ENCODE peak calls at places on chromosome 18, in nine cellular contexts. One of them, this sample, is unnamed.
A peak's percentile ranks its signal among the peaks of the same experiment; 100 is the strongest.

GRCh38 chr18:74856967-74857366 is 259.3 kb downstream of the ZNF407 start:
- DNase-seq in colonic mucosa: no peak
- DNase-seq in ovary: no peak
- DNase-seq in HFFc6: no peak
- DNase-seq in CD8-positive, alpha-beta T cell: no peak
- DNase-seq in mesothelial cell of epicardium: no peak
- DNase-seq in endothelial cell: no peak
- DNase-seq in cardiac fibroblast: no peak
- DNase-seq in MM.1S: no peak
- DNase-seq in this sample: no peak

GRCh38 chr18:12038082-12038660 is 55.5 kb upstream of the ANKRD62 start:
- DNase-seq in colonic mucosa: peak; percentile 38
- DNase-seq in ovary: peak; percentile 55
- DNase-seq in HFFc6: no peak
- DNase-seq in CD8-positive, alpha-beta T cell: no peak
- DNase-seq in mesothelial cell of epicardium: peak; percentile 52
- DNase-seq in endothelial cell: no peak
- DNase-seq in cardiac fibroblast: peak; percentile 22
- DNase-seq in MM.1S: no peak
- DNase-seq in this sample: no peak

GRCh38 chr18:47978141-47978540 is 47.7 kb upstream of the SMAD2 start:
- DNase-seq in colonic mucosa: no peak
- DNase-seq in ovary: no peak
- DNase-seq in HFFc6: no peak
- DNase-seq in CD8-positive, alpha-beta T cell: no peak
- DNase-seq in mesothelial cell of epicardium: no peak
- DNase-seq in endothelial cell: no peak
- DNase-seq in cardiac fibroblast: no peak
- DNase-seq in MM.1S: no peak
- DNase-seq in this sample: no peak

GRCh38 chr18:25982961-25983360 is 107.5 kb downstream of the SS18 start:
- DNase-seq in colonic mucosa: no peak
- DNase-seq in ovary: no peak
- DNase-seq in HFFc6: no peak
- DNase-seq in CD8-positive, alpha-beta T cell: no peak
- DNase-seq in mesothelial cell of epicardium: no peak
- DNase-seq in endothelial cell: no peak
- DNase-seq in cardiac fibroblast: no peak
- DNase-seq in MM.1S: peak; percentile 2
- DNase-seq in this sample: no peak

GRCh38 chr18:58541789-58542425 is 87.0 kb downstream of the ALPK2 start:
- DNase-seq in colonic mucosa: no peak
- DNase-seq in ovary: no peak
- DNase-seq in HFFc6: peak; percentile 97
- DNase-seq in CD8-positive, alpha-beta T cell: no peak
- DNase-seq in mesothelial cell of epicardium: no peak
- DNase-seq in endothelial cell: no peak
- DNase-seq in cardiac fibroblast: peak; percentile 97
- DNase-seq in MM.1S: peak; percentile 88
- DNase-seq in this sample: peak; percentile 81

GRCh38 chr18:77178559-77178958 is 46.0 kb upstream of the MBP start:
- DNase-seq in colonic mucosa: no peak
- DNase-seq in ovary: no peak
- DNase-seq in HFFc6: no peak
- DNase-seq in CD8-positive, alpha-beta T cell: no peak
- DNase-seq in mesothelial cell of epicardium: no peak
- DNase-seq in endothelial cell: no peak
- DNase-seq in cardiac fibroblast: peak; percentile 2
- DNase-seq in MM.1S: no peak
- DNase-seq in this sample: no peak

GRCh38 chr18:28823506-28824182 is 646.7 kb upstream of the CDH2 start:
- DNase-seq in colonic mucosa: no peak
- DNase-seq in ovary: no peak
- DNase-seq in HFFc6: no peak
- DNase-seq in CD8-positive, alpha-beta T cell: no peak
- DNase-seq in mesothelial cell of epicardium: no peak
- DNase-seq in endothelial cell: no peak
- DNase-seq in cardiac fibroblast: peak; percentile 40
- DNase-seq in MM.1S: peak; percentile 27
- DNase-seq in this sample: no peak

GRCh38 chr18:58456625-58457024 is 172.3 kb downstream of the ALPK2 start:
- DNase-seq in colonic mucosa: peak; percentile 71
- DNase-seq in ovary: no peak
- DNase-seq in HFFc6: no peak
- DNase-seq in CD8-positive, alpha-beta T cell: no peak
- DNase-seq in mesothelial cell of epicardium: no peak
- DNase-seq in endothelial cell: no peak
- DNase-seq in cardiac fibroblast: no peak
- DNase-seq in MM.1S: no peak
- DNase-seq in this sample: no peak

GRCh38 chr18:11808001-11808855 is 43.0 kb upstream of the CHMP1B start:
- DNase-seq in colonic mucosa: no peak
- DNase-seq in ovary: no peak
- DNase-seq in HFFc6: peak; percentile 44
- DNase-seq in CD8-positive, alpha-beta T cell: no peak
- DNase-seq in mesothelial cell of epicardium: no peak
- DNase-seq in endothelial cell: no peak
- DNase-seq in cardiac fibroblast: peak; percentile 62
- DNase-seq in MM.1S: no peak
- DNase-seq in this sample: no peak

GRCh38 chr18:76589309-76589708 is 94.3 kb upstream of the ZNF516 start:
- DNase-seq in colonic mucosa: no peak
- DNase-seq in ovary: no peak
- DNase-seq in HFFc6: no peak
- DNase-seq in CD8-positive, alpha-beta T cell: no peak
- DNase-seq in mesothelial cell of epicardium: no peak
- DNase-seq in endothelial cell: no peak
- DNase-seq in cardiac fibroblast: no peak
- DNase-seq in MM.1S: no peak
- DNase-seq in this sample: no peak

DNA sequence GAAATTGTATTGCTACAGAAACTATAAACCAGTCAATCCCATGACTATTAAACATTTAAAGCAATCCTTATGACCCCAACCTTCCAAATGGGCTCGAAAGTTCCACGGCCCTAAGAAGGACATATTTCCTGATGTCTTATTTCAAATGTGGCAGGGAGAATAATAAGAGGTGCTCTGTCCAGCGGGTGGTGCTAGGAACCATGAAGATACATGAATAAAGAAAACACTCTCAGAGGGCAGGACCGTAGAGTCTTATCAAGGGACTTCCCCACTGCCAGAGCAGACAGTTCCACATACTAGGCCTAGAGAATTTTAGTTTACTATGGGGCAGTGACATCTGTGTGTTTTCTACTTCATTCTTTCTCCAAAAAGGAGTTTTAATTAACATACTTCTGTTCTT is 187.1 kb upstream of the PIK3C3 start:
- DNase-seq in colonic mucosa: no peak
- DNase-seq in ovary: no peak
- DNase-seq in HFFc6: peak; percentile 60
- DNase-seq in CD8-positive, alpha-beta T cell: no peak
- DNase-seq in mesothelial cell of epicardium: no peak
- DNase-seq in endothelial cell: peak; percentile 9
- DNase-seq in cardiac fibroblast: peak; percentile 65
- DNase-seq in MM.1S: no peak
- DNase-seq in this sample: no peak
- TF ChIP-seq CTCF in colonic mucosa: no peak
- TF ChIP-seq CTCF in ovary: no peak
- TF ChIP-seq CTCF in HFFc6: peak; percentile 64
- TF ChIP-seq CTCF in CD8-positive, alpha-beta T cell: no peak
- TF ChIP-seq CTCF in mesothelial cell of epicardium: no peak
- TF ChIP-seq CTCF in endothelial cell: no peak
- TF ChIP-seq CTCF in cardiac fibroblast: peak; percentile 18
- TF ChIP-seq CTCF in MM.1S: no peak
- TF ChIP-seq CTCF in this sample: peak; percentile 8

GRCh38 chr18:23114911-23115310 is 20.4 kb upstream of the CABLES1 start:
- DNase-seq in colonic mucosa: no peak
- DNase-seq in ovary: no peak
- DNase-seq in HFFc6: no peak
- DNase-seq in CD8-positive, alpha-beta T cell: no peak
- DNase-seq in mesothelial cell of epicardium: no peak
- DNase-seq in endothelial cell: no peak
- DNase-seq in cardiac fibroblast: peak; percentile 66
- DNase-seq in MM.1S: no peak
- DNase-seq in this sample: no peak

GRCh38 chr18:23114171-23114881 is 21.0 kb upstream of the CABLES1 start:
- DNase-seq in colonic mucosa: no peak
- DNase-seq in ovary: no peak
- DNase-seq in HFFc6: no peak
- DNase-seq in CD8-positive, alpha-beta T cell: no peak
- DNase-seq in mesothelial cell of epicardium: no peak
- DNase-seq in endothelial cell: no peak
- DNase-seq in cardiac fibroblast: no peak
- DNase-seq in MM.1S: no peak
- DNase-seq in this sample: no peak

GRCh38 chr18:23113576-23113975 is 21.7 kb upstream of the CABLES1 start:
- DNase-seq in colonic mucosa: no peak
- DNase-seq in ovary: no peak
- DNase-seq in HFFc6: no peak
- DNase-seq in CD8-positive, alpha-beta T cell: no peak
- DNase-seq in mesothelial cell of epicardium: no peak
- DNase-seq in endothelial cell: no peak
- DNase-seq in cardiac fibroblast: no peak
- DNase-seq in MM.1S: no peak
- DNase-seq in this sample: no peak

GRCh38 chr18:23121133-23121532 is 14.2 kb upstream of the CABLES1 start:
- DNase-seq in colonic mucosa: no peak
- DNase-seq in ovary: no peak
- DNase-seq in HFFc6: no peak
- DNase-seq in CD8-positive, alpha-beta T cell: no peak
- DNase-seq in mesothelial cell of epicardium: no peak
- DNase-seq in endothelial cell: no peak
- DNase-seq in cardiac fibroblast: no peak
- DNase-seq in MM.1S: no peak
- DNase-seq in this sample: no peak

DNA sequence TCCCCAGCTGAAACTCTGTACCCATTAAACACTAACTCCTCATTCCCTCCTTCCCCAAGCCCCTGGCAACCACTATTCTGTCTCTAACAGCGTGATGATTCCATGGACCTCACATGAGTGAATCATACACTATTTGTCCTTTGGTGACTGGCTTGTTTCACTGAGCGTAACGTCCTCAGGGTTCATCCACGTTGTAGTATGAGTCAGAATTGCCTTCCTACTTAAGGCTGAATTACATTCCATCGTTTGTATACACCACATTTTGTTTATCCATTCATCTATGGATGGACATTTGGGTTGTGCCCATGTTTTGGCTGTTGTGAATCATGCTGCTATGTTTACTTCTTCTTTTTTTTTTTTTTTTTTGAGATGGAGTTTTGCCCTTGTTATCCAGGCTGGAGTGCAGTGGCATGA is 19.6 kb upstream of the CABLES1 start:
- DNase-seq in colonic mucosa: no peak
- DNase-seq in ovary: no peak
- DNase-seq in HFFc6: peak; percentile 99
- DNase-seq in CD8-positive, alpha-beta T cell: no peak
- DNase-seq in mesothelial cell of epicardium: no peak
- DNase-seq in endothelial cell: no peak
- DNase-seq in cardiac fibroblast: peak; percentile 98
- DNase-seq in MM.1S: no peak
- DNase-seq in this sample: peak; percentile 96
- TF ChIP-seq CTCF in colonic mucosa: no peak
- TF ChIP-seq CTCF in ovary: no peak
- TF ChIP-seq CTCF in HFFc6: no peak
- TF ChIP-seq CTCF in CD8-positive, alpha-beta T cell: no peak
- TF ChIP-seq CTCF in mesothelial cell of epicardium: no peak
- TF ChIP-seq CTCF in endothelial cell: no peak
- TF ChIP-seq CTCF in cardiac fibroblast: no peak
- TF ChIP-seq CTCF in MM.1S: no peak
- TF ChIP-seq CTCF in this sample: no peak

GRCh38 chr18:13524824-13525223 is 201.5 kb downstream of the FAM210A start:
- DNase-seq in colonic mucosa: no peak
- DNase-seq in ovary: no peak
- DNase-seq in HFFc6: no peak
- DNase-seq in CD8-positive, alpha-beta T cell: no peak
- DNase-seq in mesothelial cell of epicardium: no peak
- DNase-seq in endothelial cell: no peak
- DNase-seq in cardiac fibroblast: no peak
- DNase-seq in MM.1S: no peak
- DNase-seq in this sample: no peak

GRCh38 chr18:13524054-13524453 is 202.3 kb downstream of the FAM210A start:
- DNase-seq in colonic mucosa: no peak
- DNase-seq in ovary: no peak
- DNase-seq in HFFc6: no peak
- DNase-seq in CD8-positive, alpha-beta T cell: no peak
- DNase-seq in mesothelial cell of epicardium: no peak
- DNase-seq in endothelial cell: no peak
- DNase-seq in cardiac fibroblast: no peak
- DNase-seq in MM.1S: no peak
- DNase-seq in this sample: no peak

GRCh38 chr18:13520741-13521140 is 205.6 kb downstream of the FAM210A start:
- DNase-seq in colonic mucosa: no peak
- DNase-seq in ovary: no peak
- DNase-seq in HFFc6: no peak
- DNase-seq in CD8-positive, alpha-beta T cell: no peak
- DNase-seq in mesothelial cell of epicardium: no peak
- DNase-seq in endothelial cell: no peak
- DNase-seq in cardiac fibroblast: no peak
- DNase-seq in MM.1S: no peak
- DNase-seq in this sample: no peak

GRCh38 chr18:13521418-13521817 is 204.9 kb downstream of the FAM210A start:
- DNase-seq in colonic mucosa: no peak
- DNase-seq in ovary: no peak
- DNase-seq in HFFc6: no peak
- DNase-seq in CD8-positive, alpha-beta T cell: no peak
- DNase-seq in mesothelial cell of epicardium: no peak
- DNase-seq in endothelial cell: no peak
- DNase-seq in cardiac fibroblast: no peak
- DNase-seq in MM.1S: no peak
- DNase-seq in this sample: no peak

GRCh38 chr18:13522861-13523660 is 203.3 kb downstream of the FAM210A start:
- DNase-seq in colonic mucosa: no peak
- DNase-seq in ovary: no peak
- DNase-seq in HFFc6: no peak
- DNase-seq in CD8-positive, alpha-beta T cell: no peak
- DNase-seq in mesothelial cell of epicardium: no peak
- DNase-seq in endothelial cell: no peak
- DNase-seq in cardiac fibroblast: no peak
- DNase-seq in MM.1S: no peak
- DNase-seq in this sample: no peak
- TF ChIP-seq CTCF in colonic mucosa: no peak
- TF ChIP-seq CTCF in ovary: no peak
- TF ChIP-seq CTCF in HFFc6: no peak
- TF ChIP-seq CTCF in CD8-positive, alpha-beta T cell: no peak
- TF ChIP-seq CTCF in mesothelial cell of epicardium: no peak
- TF ChIP-seq CTCF in endothelial cell: no peak
- TF ChIP-seq CTCF in cardiac fibroblast: no peak
- TF ChIP-seq CTCF in MM.1S: no peak
- TF ChIP-seq CTCF in this sample: no peak

DNA sequence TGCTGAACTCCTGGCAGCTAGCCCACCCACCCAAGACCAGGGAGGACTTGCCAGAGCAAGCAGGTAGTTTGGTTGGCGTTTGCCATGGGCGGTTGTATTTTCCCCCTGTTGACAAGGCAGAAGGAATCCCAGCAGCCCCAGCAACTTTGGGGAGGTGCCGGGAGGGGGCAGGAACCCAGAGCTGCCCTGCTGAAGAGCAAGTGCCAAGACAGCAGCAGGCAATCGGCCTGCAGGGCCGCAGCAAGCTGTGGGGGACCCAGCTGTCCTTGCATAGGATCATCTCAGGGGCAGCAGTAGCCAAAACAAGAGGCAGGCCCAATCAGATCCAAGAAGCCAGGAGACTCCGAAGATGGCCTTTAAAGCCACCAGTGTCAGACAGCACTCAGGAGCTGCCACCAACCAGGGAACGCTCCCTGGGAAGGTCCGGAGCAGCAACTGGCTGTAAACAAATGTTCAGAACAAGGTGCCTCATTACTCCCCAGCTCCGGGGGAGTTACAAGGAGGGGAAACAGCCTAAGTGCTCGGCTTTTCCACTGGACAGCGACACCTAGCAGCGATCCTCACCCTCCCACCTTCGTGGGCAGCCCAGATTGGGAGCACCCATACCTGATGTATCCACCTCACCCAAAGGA is 2.1 kb downstream of the ST8SIA5 start:
- DNase-seq in colonic mucosa: no peak
- DNase-seq in ovary: no peak
- DNase-seq in HFFc6: no peak
- DNase-seq in CD8-positive, alpha-beta T cell: no peak
- DNase-seq in mesothelial cell of epicardium: no peak
- DNase-seq in endothelial cell: no peak
- DNase-seq in cardiac fibroblast: no peak
- DNase-seq in MM.1S: no peak
- DNase-seq in this sample: no peak
- TF ChIP-seq CTCF in colonic mucosa: no peak
- TF ChIP-seq CTCF in ovary: no peak
- TF ChIP-seq CTCF in HFFc6: peak; percentile 11
- TF ChIP-seq CTCF in CD8-positive, alpha-beta T cell: no peak
- TF ChIP-seq CTCF in mesothelial cell of epicardium: no peak
- TF ChIP-seq CTCF in endothelial cell: no peak
- TF ChIP-seq CTCF in cardiac fibroblast: no peak
- TF ChIP-seq CTCF in MM.1S: no peak
- TF ChIP-seq CTCF in this sample: peak; percentile 6